ENCODE peak calls at places on chromosomes 12 and 14, in eight cellular contexts. One of them, this sample, is unnamed.

GRCh38 chr14:81550001-81550642 is 16.5 kb upstream of the SEL1L start:
- ATAC-seq in naive thymus-derived CD8-positive, alpha-beta T cell: no peak
- ATAC-seq in lung: no peak
- ATAC-seq in activated naive CD4-positive, alpha-beta T cell treated with anti-CD3 and anti-CD28 coated beads, Interleukin-2, amount 50 U/mL, for 72 hours: peak; percentile 57
- ATAC-seq in heart left ventricle: no peak
- ATAC-seq in activated T-helper 17 cell treated with anti-CD3 and anti-CD28 coated beads, Interleukin-2, amount 50 U/mL, for 72 hours: peak; percentile 94
- ATAC-seq in right cardiac atrium: no peak
- ATAC-seq in GM23338: no peak
- ATAC-seq in this sample: peak; percentile 41

GRCh38 chr14:34111933-34112332 is 161.1 kb upstream of the EGLN3 start:
- ATAC-seq in naive thymus-derived CD8-positive, alpha-beta T cell: no peak
- ATAC-seq in lung: no peak
- ATAC-seq in activated naive CD4-positive, alpha-beta T cell treated with anti-CD3 and anti-CD28 coated beads, Interleukin-2, amount 50 U/mL, for 72 hours: no peak
- ATAC-seq in heart left ventricle: no peak
- ATAC-seq in activated T-helper 17 cell treated with anti-CD3 and anti-CD28 coated beads, Interleukin-2, amount 50 U/mL, for 72 hours: no peak
- ATAC-seq in right cardiac atrium: no peak
- ATAC-seq in GM23338: peak; percentile 90
- ATAC-seq in this sample: peak; percentile 24

GRCh38 chr12:62304560-62304959 is 44.4 kb downstream of the USP15 start:
- ATAC-seq in naive thymus-derived CD8-positive, alpha-beta T cell: no peak
- ATAC-seq in lung: no peak
- ATAC-seq in activated naive CD4-positive, alpha-beta T cell treated with anti-CD3 and anti-CD28 coated beads, Interleukin-2, amount 50 U/mL, for 72 hours: no peak
- ATAC-seq in heart left ventricle: no peak
- ATAC-seq in activated T-helper 17 cell treated with anti-CD3 and anti-CD28 coated beads, Interleukin-2, amount 50 U/mL, for 72 hours: no peak
- ATAC-seq in right cardiac atrium: no peak
- ATAC-seq in GM23338: no peak
- ATAC-seq in this sample: no peak

GRCh38 chr14:100302616-100303015 is 3.6 kb downstream of the SLC25A29 start:
- ATAC-seq in naive thymus-derived CD8-positive, alpha-beta T cell: no peak
- ATAC-seq in lung: no peak
- ATAC-seq in activated naive CD4-positive, alpha-beta T cell treated with anti-CD3 and anti-CD28 coated beads, Interleukin-2, amount 50 U/mL, for 72 hours: no peak
- ATAC-seq in heart left ventricle: no peak
- ATAC-seq in activated T-helper 17 cell treated with anti-CD3 and anti-CD28 coated beads, Interleukin-2, amount 50 U/mL, for 72 hours: no peak
- ATAC-seq in right cardiac atrium: no peak
- ATAC-seq in GM23338: no peak
- ATAC-seq in this sample: no peak

GRCh38 chr12:96121271-96121711 is 72.9 kb upstream of the ELK3 start:
- ATAC-seq in naive thymus-derived CD8-positive, alpha-beta T cell: no peak
- ATAC-seq in lung: no peak
- ATAC-seq in activated naive CD4-positive, alpha-beta T cell treated with anti-CD3 and anti-CD28 coated beads, Interleukin-2, amount 50 U/mL, for 72 hours: peak; percentile 95
- ATAC-seq in heart left ventricle: no peak
- ATAC-seq in activated T-helper 17 cell treated with anti-CD3 and anti-CD28 coated beads, Interleukin-2, amount 50 U/mL, for 72 hours: peak; percentile 81
- ATAC-seq in right cardiac atrium: no peak
- ATAC-seq in GM23338: no peak
- ATAC-seq in this sample: peak; percentile 76

GRCh38 chr12:121799175-121799841 is 4.5 kb upstream of the SETD1B start:
- ATAC-seq in naive thymus-derived CD8-positive, alpha-beta T cell: no peak
- ATAC-seq in lung: no peak
- ATAC-seq in activated naive CD4-positive, alpha-beta T cell treated with anti-CD3 and anti-CD28 coated beads, Interleukin-2, amount 50 U/mL, for 72 hours: peak; percentile 7
- ATAC-seq in heart left ventricle: peak; percentile 30
- ATAC-seq in activated T-helper 17 cell treated with anti-CD3 and anti-CD28 coated beads, Interleukin-2, amount 50 U/mL, for 72 hours: peak; percentile 8
- ATAC-seq in right cardiac atrium: peak; percentile 7
- ATAC-seq in GM23338: no peak
- ATAC-seq in this sample: no peak

GRCh38 chr12:12836571-12836970 is 23.4 kb downstream of the DDX47 start:
- ATAC-seq in naive thymus-derived CD8-positive, alpha-beta T cell: no peak
- ATAC-seq in lung: no peak
- ATAC-seq in activated naive CD4-positive, alpha-beta T cell treated with anti-CD3 and anti-CD28 coated beads, Interleukin-2, amount 50 U/mL, for 72 hours: no peak
- ATAC-seq in heart left ventricle: no peak
- ATAC-seq in activated T-helper 17 cell treated with anti-CD3 and anti-CD28 coated beads, Interleukin-2, amount 50 U/mL, for 72 hours: no peak
- ATAC-seq in right cardiac atrium: no peak
- ATAC-seq in GM23338: no peak
- ATAC-seq in this sample: no peak

GRCh38 chr12:95244350-95244749 is 26.7 kb downstream of the VEZT start:
- ATAC-seq in naive thymus-derived CD8-positive, alpha-beta T cell: no peak
- ATAC-seq in lung: no peak
- ATAC-seq in activated naive CD4-positive, alpha-beta T cell treated with anti-CD3 and anti-CD28 coated beads, Interleukin-2, amount 50 U/mL, for 72 hours: no peak
- ATAC-seq in heart left ventricle: no peak
- ATAC-seq in activated T-helper 17 cell treated with anti-CD3 and anti-CD28 coated beads, Interleukin-2, amount 50 U/mL, for 72 hours: no peak
- ATAC-seq in right cardiac atrium: no peak
- ATAC-seq in GM23338: no peak
- ATAC-seq in this sample: no peak

GRCh38 chr12:52391618-52392002 is 6.2 kb upstream of the KRT84 start:
- ATAC-seq in naive thymus-derived CD8-positive, alpha-beta T cell: no peak
- ATAC-seq in lung: no peak
- ATAC-seq in activated naive CD4-positive, alpha-beta T cell treated with anti-CD3 and anti-CD28 coated beads, Interleukin-2, amount 50 U/mL, for 72 hours: no peak
- ATAC-seq in heart left ventricle: peak; percentile 90
- ATAC-seq in activated T-helper 17 cell treated with anti-CD3 and anti-CD28 coated beads, Interleukin-2, amount 50 U/mL, for 72 hours: no peak
- ATAC-seq in right cardiac atrium: peak; percentile 81
- ATAC-seq in GM23338: no peak
- ATAC-seq in this sample: no peak

GRCh38 chr12:113940357-113940756 is 25.8 kb downstream of the RBM19 start:
- ATAC-seq in naive thymus-derived CD8-positive, alpha-beta T cell: no peak
- ATAC-seq in lung: no peak
- ATAC-seq in activated naive CD4-positive, alpha-beta T cell treated with anti-CD3 and anti-CD28 coated beads, Interleukin-2, amount 50 U/mL, for 72 hours: no peak
- ATAC-seq in heart left ventricle: no peak
- ATAC-seq in activated T-helper 17 cell treated with anti-CD3 and anti-CD28 coated beads, Interleukin-2, amount 50 U/mL, for 72 hours: no peak
- ATAC-seq in right cardiac atrium: no peak
- ATAC-seq in GM23338: peak; percentile 93
- ATAC-seq in this sample: no peak

GRCh38 chr14:39113685-39114072 is 444 bp upstream of the GEMIN2 start:
- ATAC-seq in naive thymus-derived CD8-positive, alpha-beta T cell: no peak
- ATAC-seq in lung: no peak
- ATAC-seq in activated naive CD4-positive, alpha-beta T cell treated with anti-CD3 and anti-CD28 coated beads, Interleukin-2, amount 50 U/mL, for 72 hours: no peak
- ATAC-seq in heart left ventricle: no peak
- ATAC-seq in activated T-helper 17 cell treated with anti-CD3 and anti-CD28 coated beads, Interleukin-2, amount 50 U/mL, for 72 hours: no peak
- ATAC-seq in right cardiac atrium: no peak
- ATAC-seq in GM23338: no peak
- ATAC-seq in this sample: no peak

GRCh38 chr12:95238150-95238549 is 20.5 kb downstream of the VEZT start:
- ATAC-seq in naive thymus-derived CD8-positive, alpha-beta T cell: no peak
- ATAC-seq in lung: no peak
- ATAC-seq in activated naive CD4-positive, alpha-beta T cell treated with anti-CD3 and anti-CD28 coated beads, Interleukin-2, amount 50 U/mL, for 72 hours: no peak
- ATAC-seq in heart left ventricle: no peak
- ATAC-seq in activated T-helper 17 cell treated with anti-CD3 and anti-CD28 coated beads, Interleukin-2, amount 50 U/mL, for 72 hours: no peak
- ATAC-seq in right cardiac atrium: no peak
- ATAC-seq in GM23338: no peak
- ATAC-seq in this sample: no peak

GRCh38 chr12:101455685-101456084 is 19.5 kb upstream of the SPIC start:
- ATAC-seq in naive thymus-derived CD8-positive, alpha-beta T cell: no peak
- ATAC-seq in lung: no peak
- ATAC-seq in activated naive CD4-positive, alpha-beta T cell treated with anti-CD3 and anti-CD28 coated beads, Interleukin-2, amount 50 U/mL, for 72 hours: peak; percentile 75
- ATAC-seq in heart left ventricle: no peak
- ATAC-seq in activated T-helper 17 cell treated with anti-CD3 and anti-CD28 coated beads, Interleukin-2, amount 50 U/mL, for 72 hours: peak; percentile 76
- ATAC-seq in right cardiac atrium: no peak
- ATAC-seq in GM23338: no peak
- ATAC-seq in this sample: no peak

GRCh38 chr12:108641446-108642268 is 8.0 kb upstream of the SELPLG start:
- ATAC-seq in naive thymus-derived CD8-positive, alpha-beta T cell: no peak
- ATAC-seq in lung: no peak
- ATAC-seq in activated naive CD4-positive, alpha-beta T cell treated with anti-CD3 and anti-CD28 coated beads, Interleukin-2, amount 50 U/mL, for 72 hours: no peak
- ATAC-seq in heart left ventricle: peak; percentile 12
- ATAC-seq in activated T-helper 17 cell treated with anti-CD3 and anti-CD28 coated beads, Interleukin-2, amount 50 U/mL, for 72 hours: no peak
- ATAC-seq in right cardiac atrium: no peak
- ATAC-seq in GM23338: no peak
- ATAC-seq in this sample: peak; percentile 54

GRCh38 chr12:12297201-12297830 is 30.5 kb upstream of the LRP6 start:
- ATAC-seq in naive thymus-derived CD8-positive, alpha-beta T cell: no peak
- ATAC-seq in lung: no peak
- ATAC-seq in activated naive CD4-positive, alpha-beta T cell treated with anti-CD3 and anti-CD28 coated beads, Interleukin-2, amount 50 U/mL, for 72 hours: no peak
- ATAC-seq in heart left ventricle: no peak
- ATAC-seq in activated T-helper 17 cell treated with anti-CD3 and anti-CD28 coated beads, Interleukin-2, amount 50 U/mL, for 72 hours: no peak
- ATAC-seq in right cardiac atrium: no peak
- ATAC-seq in GM23338: no peak
- ATAC-seq in this sample: no peak

GRCh38 chr14:39015360-39015961 is 87.6 kb downstream of the SEC23A start:
- ATAC-seq in naive thymus-derived CD8-positive, alpha-beta T cell: no peak
- ATAC-seq in lung: no peak
- ATAC-seq in activated naive CD4-positive, alpha-beta T cell treated with anti-CD3 and anti-CD28 coated beads, Interleukin-2, amount 50 U/mL, for 72 hours: no peak
- ATAC-seq in heart left ventricle: no peak
- ATAC-seq in activated T-helper 17 cell treated with anti-CD3 and anti-CD28 coated beads, Interleukin-2, amount 50 U/mL, for 72 hours: no peak
- ATAC-seq in right cardiac atrium: no peak
- ATAC-seq in GM23338: no peak
- ATAC-seq in this sample: no peak

GRCh38 chr12:39476121-39476520 is 33.2 kb upstream of the KIF21A start:
- ATAC-seq in naive thymus-derived CD8-positive, alpha-beta T cell: no peak
- ATAC-seq in lung: no peak
- ATAC-seq in activated naive CD4-positive, alpha-beta T cell treated with anti-CD3 and anti-CD28 coated beads, Interleukin-2, amount 50 U/mL, for 72 hours: no peak
- ATAC-seq in heart left ventricle: no peak
- ATAC-seq in activated T-helper 17 cell treated with anti-CD3 and anti-CD28 coated beads, Interleukin-2, amount 50 U/mL, for 72 hours: no peak
- ATAC-seq in right cardiac atrium: no peak
- ATAC-seq in GM23338: no peak
- ATAC-seq in this sample: no peak

GRCh38 chr12:1318327-1319031 is 275.9 kb downstream of the FBXL14 start:
- ATAC-seq in naive thymus-derived CD8-positive, alpha-beta T cell: no peak
- ATAC-seq in lung: peak; percentile 41
- ATAC-seq in activated naive CD4-positive, alpha-beta T cell treated with anti-CD3 and anti-CD28 coated beads, Interleukin-2, amount 50 U/mL, for 72 hours: no peak
- ATAC-seq in heart left ventricle: peak; percentile 60
- ATAC-seq in activated T-helper 17 cell treated with anti-CD3 and anti-CD28 coated beads, Interleukin-2, amount 50 U/mL, for 72 hours: no peak
- ATAC-seq in right cardiac atrium: peak; percentile 85
- ATAC-seq in GM23338: peak; percentile 97
- ATAC-seq in this sample: no peak

GRCh38 chr12:46320731-46321130 is 51.8 kb downstream of the SLC38A2 start:
- ATAC-seq in naive thymus-derived CD8-positive, alpha-beta T cell: no peak
- ATAC-seq in lung: no peak
- ATAC-seq in activated naive CD4-positive, alpha-beta T cell treated with anti-CD3 and anti-CD28 coated beads, Interleukin-2, amount 50 U/mL, for 72 hours: no peak
- ATAC-seq in heart left ventricle: no peak
- ATAC-seq in activated T-helper 17 cell treated with anti-CD3 and anti-CD28 coated beads, Interleukin-2, amount 50 U/mL, for 72 hours: no peak
- ATAC-seq in right cardiac atrium: no peak
- ATAC-seq in GM23338: peak; percentile 82
- ATAC-seq in this sample: no peak

GRCh38 chr14:34252227-34252626 is 209.8 kb downstream of the SPTSSA start:
- ATAC-seq in naive thymus-derived CD8-positive, alpha-beta T cell: no peak
- ATAC-seq in lung: no peak
- ATAC-seq in activated naive CD4-positive, alpha-beta T cell treated with anti-CD3 and anti-CD28 coated beads, Interleukin-2, amount 50 U/mL, for 72 hours: no peak
- ATAC-seq in heart left ventricle: peak; percentile 65
- ATAC-seq in activated T-helper 17 cell treated with anti-CD3 and anti-CD28 coated beads, Interleukin-2, amount 50 U/mL, for 72 hours: no peak
- ATAC-seq in right cardiac atrium: peak; percentile 33
- ATAC-seq in GM23338: no peak
- ATAC-seq in this sample: no peak

GRCh38 chr14:80546056-80546854 is 335.0 kb upstream of the DIO2 start:
- ATAC-seq in naive thymus-derived CD8-positive, alpha-beta T cell: no peak
- ATAC-seq in lung: no peak
- ATAC-seq in activated naive CD4-positive, alpha-beta T cell treated with anti-CD3 and anti-CD28 coated beads, Interleukin-2, amount 50 U/mL, for 72 hours: no peak
- ATAC-seq in heart left ventricle: no peak
- ATAC-seq in activated T-helper 17 cell treated with anti-CD3 and anti-CD28 coated beads, Interleukin-2, amount 50 U/mL, for 72 hours: no peak
- ATAC-seq in right cardiac atrium: no peak
- ATAC-seq in GM23338: peak; percentile 43
- ATAC-seq in this sample: no peak

GRCh38 chr12:95774311-95775045 is 16.1 kb downstream of the NTN4 start:
- ATAC-seq in naive thymus-derived CD8-positive, alpha-beta T cell: no peak
- ATAC-seq in lung: no peak
- ATAC-seq in activated naive CD4-positive, alpha-beta T cell treated with anti-CD3 and anti-CD28 coated beads, Interleukin-2, amount 50 U/mL, for 72 hours: no peak
- ATAC-seq in heart left ventricle: peak; percentile 28
- ATAC-seq in activated T-helper 17 cell treated with anti-CD3 and anti-CD28 coated beads, Interleukin-2, amount 50 U/mL, for 72 hours: no peak
- ATAC-seq in right cardiac atrium: no peak
- ATAC-seq in GM23338: no peak
- ATAC-seq in this sample: no peak

GRCh38 chr14:102911541-102911951 is 10.9 kb upstream of the AMN start:
- ATAC-seq in naive thymus-derived CD8-positive, alpha-beta T cell: no peak
- ATAC-seq in lung: no peak
- ATAC-seq in activated naive CD4-positive, alpha-beta T cell treated with anti-CD3 and anti-CD28 coated beads, Interleukin-2, amount 50 U/mL, for 72 hours: no peak
- ATAC-seq in heart left ventricle: no peak
- ATAC-seq in activated T-helper 17 cell treated with anti-CD3 and anti-CD28 coated beads, Interleukin-2, amount 50 U/mL, for 72 hours: no peak
- ATAC-seq in right cardiac atrium: no peak
- ATAC-seq in GM23338: no peak
- ATAC-seq in this sample: no peak

GRCh38 chr14:104263671-104264358 is 125.4 kb downstream of the KIF26A start:
- ATAC-seq in naive thymus-derived CD8-positive, alpha-beta T cell: no peak
- ATAC-seq in lung: no peak
- ATAC-seq in activated naive CD4-positive, alpha-beta T cell treated with anti-CD3 and anti-CD28 coated beads, Interleukin-2, amount 50 U/mL, for 72 hours: no peak
- ATAC-seq in heart left ventricle: no peak
- ATAC-seq in activated T-helper 17 cell treated with anti-CD3 and anti-CD28 coated beads, Interleukin-2, amount 50 U/mL, for 72 hours: no peak
- ATAC-seq in right cardiac atrium: no peak
- ATAC-seq in GM23338: no peak
- ATAC-seq in this sample: no peak

GRCh38 chr14:64830961-64831360 is 48.7 kb downstream of the SPTB start:
- ATAC-seq in naive thymus-derived CD8-positive, alpha-beta T cell: no peak
- ATAC-seq in lung: no peak
- ATAC-seq in activated naive CD4-positive, alpha-beta T cell treated with anti-CD3 and anti-CD28 coated beads, Interleukin-2, amount 50 U/mL, for 72 hours: no peak
- ATAC-seq in heart left ventricle: no peak
- ATAC-seq in activated T-helper 17 cell treated with anti-CD3 and anti-CD28 coated beads, Interleukin-2, amount 50 U/mL, for 72 hours: no peak
- ATAC-seq in right cardiac atrium: no peak
- ATAC-seq in GM23338: no peak
- ATAC-seq in this sample: no peak

GRCh38 chr12:130163461-130164215 is 1.4 kb downstream of the FZD10 start:
- ATAC-seq in naive thymus-derived CD8-positive, alpha-beta T cell: no peak
- ATAC-seq in lung: no peak
- ATAC-seq in activated naive CD4-positive, alpha-beta T cell treated with anti-CD3 and anti-CD28 coated beads, Interleukin-2, amount 50 U/mL, for 72 hours: no peak
- ATAC-seq in heart left ventricle: no peak
- ATAC-seq in activated T-helper 17 cell treated with anti-CD3 and anti-CD28 coated beads, Interleukin-2, amount 50 U/mL, for 72 hours: no peak
- ATAC-seq in right cardiac atrium: no peak
- ATAC-seq in GM23338: no peak
- ATAC-seq in this sample: no peak

GRCh38 chr14:61281186-61281676 is at the start of gene TMEM30B:
- ATAC-seq in naive thymus-derived CD8-positive, alpha-beta T cell: no peak
- ATAC-seq in lung: peak; percentile 89
- ATAC-seq in activated naive CD4-positive, alpha-beta T cell treated with anti-CD3 and anti-CD28 coated beads, Interleukin-2, amount 50 U/mL, for 72 hours: no peak
- ATAC-seq in heart left ventricle: peak; percentile 18
- ATAC-seq in activated T-helper 17 cell treated with anti-CD3 and anti-CD28 coated beads, Interleukin-2, amount 50 U/mL, for 72 hours: no peak
- ATAC-seq in right cardiac atrium: peak; percentile 46
- ATAC-seq in GM23338: peak; percentile 91
- ATAC-seq in this sample: no peak

GRCh38 chr12:101738920-101739665 is at the start of gene SYCP3:
- ATAC-seq in naive thymus-derived CD8-positive, alpha-beta T cell: no peak
- ATAC-seq in lung: no peak
- ATAC-seq in activated naive CD4-positive, alpha-beta T cell treated with anti-CD3 and anti-CD28 coated beads, Interleukin-2, amount 50 U/mL, for 72 hours: no peak
- ATAC-seq in heart left ventricle: peak; percentile 42
- ATAC-seq in activated T-helper 17 cell treated with anti-CD3 and anti-CD28 coated beads, Interleukin-2, amount 50 U/mL, for 72 hours: no peak
- ATAC-seq in right cardiac atrium: peak; percentile 57
- ATAC-seq in GM23338: peak; percentile 64
- ATAC-seq in this sample: no peak

GRCh38 chr12:117216686-117217085 is 26.4 kb upstream of the FBXO21 start:
- ATAC-seq in naive thymus-derived CD8-positive, alpha-beta T cell: no peak
- ATAC-seq in lung: no peak
- ATAC-seq in activated naive CD4-positive, alpha-beta T cell treated with anti-CD3 and anti-CD28 coated beads, Interleukin-2, amount 50 U/mL, for 72 hours: no peak
- ATAC-seq in heart left ventricle: no peak
- ATAC-seq in activated T-helper 17 cell treated with anti-CD3 and anti-CD28 coated beads, Interleukin-2, amount 50 U/mL, for 72 hours: no peak
- ATAC-seq in right cardiac atrium: no peak
- ATAC-seq in GM23338: no peak
- ATAC-seq in this sample: no peak